ENCODE peak calls at places on chromosome 21, in four cellular contexts. W is GDM1, I is SK-MEL-5, S is RCC 7860. A is an unnamed sample.
A peak's percentile ranks its signal among the peaks of the same experiment; 100 is the strongest.

GRCh38 chr21:46483300-46484295 is 24.9 kb downstream of the DIP2A start:
- DNase-seq in W (no peak), I (no peak), S (no peak), A (peak; percentile 9)

GRCh38 chr21:15050588-15051377 is 14.0 kb downstream of the NRIP1 start:
- DNase-seq in W (no peak), I (no peak), S (no peak), A (no peak)

GRCh38 chr21:38221594-38221993 is 35.2 kb upstream of the KCNJ15 start:
- DNase-seq in W (no peak), I (no peak), S (no peak), A (no peak)

GRCh38 chr21:45479691-45480675 is 62.3 kb downstream of the SLC19A1 start:
- DNase-seq in W (no peak), I (no peak), S (no peak), A (no peak)

GRCh38 chr21:44285547-44285992 is at the start of gene AIRE:
- DNase-seq in W (no peak), I (no peak), S (no peak), A (no peak)

GRCh38 chr21:29315155-29315749 is 16.5 kb downstream of the BACH1 start:
- DNase-seq in W (no peak), I (no peak), S (no peak), A (no peak)

GRCh38 chr21:44723177-44724131 is 12.1 kb upstream of the TSPEAR start:
- DNase-seq in W (no peak), I (no peak), S (no peak), A (no peak)

GRCh38 chr21:36584980-36585940 is 105.3 kb upstream of the CLDN14 start:
- DNase-seq in W (no peak), I (no peak), S (no peak), A (peak; percentile 56)

GRCh38 chr21:32425628-32426027 is 13.1 kb downstream of the EVA1C start:
- DNase-seq in W (no peak), I (no peak), S (no peak), A (peak; percentile 49)

A was measured in A673.